ENCODE peak calls at places on chromosome X, in seven cellular contexts. X is lower lobe of right lung; O is cardiac muscle cell; N is fibroblast of lung; L is astrocyte; H is CD8-positive, alpha-beta T cell; P is transverse colon. M is an unnamed sample.

GRCh38 chrX:129522184-129523059 is 868 bp downstream of the SMARCA1 start:
- DNase-seq in P (peak; percentile 31), X (peak; percentile 56), H (no peak), N (peak; percentile 60), L (peak; percentile 48), O (peak; percentile 82), M (no peak)

GRCh38 chrX:101265869-101266428 is 25.2 kb downstream of the TAF7L start:
- DNase-seq in P (no peak), N (peak; percentile 65), L (peak; percentile 52), X (no peak), H (no peak), O (no peak), M (no peak)

GRCh38 chrX:30521440-30522182 is 56.0 kb downstream of the TASL start:
- DNase-seq in X (no peak), P (no peak), L (peak; percentile 24), N (peak; percentile 24), O (peak; percentile 13), H (no peak), M (no peak)

GRCh38 chrX:9336501-9336900 is 128.4 kb upstream of the TBL1X start:
- DNase-seq in N (no peak), O (no peak), X (no peak), P (no peak), L (no peak), H (no peak), M (no peak)

GRCh38 chrX:104319346-104319745 is 64.6 kb upstream of the ESX1 start:
- DNase-seq in X (no peak), N (no peak), H (no peak), P (no peak), O (no peak), L (no peak), M (no peak)

GRCh38 chrX:21493226-21493850 is 119.1 kb downstream of the CNKSR2 start:
- DNase-seq in N (peak; percentile 9), L (peak; percentile 57), X (no peak), O (no peak), P (no peak), H (no peak), M (no peak)

GRCh38 chrX:133350751-133351150 is 64.5 kb downstream of the GPC4 start:
- DNase-seq in O (no peak), N (peak; percentile 25), L (no peak), H (no peak), X (peak; percentile 45), P (peak; percentile 25), M (peak; percentile 6)

GRCh38 chrX:47191331-47191730 is 2.3 kb upstream of the UBA1 start:
- DNase-seq in L (no peak), N (no peak), X (no peak), P (peak; percentile 51), O (peak; percentile 25), H (peak; percentile 34), M (peak; percentile 51)

GRCh38 chrX:53071604-53072417 is 10.4 kb upstream of the TSPYL2 start:
- DNase-seq in N (peak; percentile 63), X (peak; percentile 84), L (peak; percentile 30), P (peak; percentile 77), O (peak; percentile 73), H (peak; percentile 52), M (peak; percentile 76)

GRCh38 chrX:55008571-55009358 is 8.6 kb downstream of the APEX2 start:
- DNase-seq in X (no peak), O (peak; percentile 17), N (no peak), P (no peak), H (no peak), L (peak; percentile 68), M (no peak)

GRCh38 chrX:118189628-118190027 is 73.0 kb upstream of the KLHL13 start:
- DNase-seq in O (peak; percentile 77), N (no peak), H (no peak), P (no peak), X (no peak), L (no peak), M (no peak)

GRCh38 chrX:13511557-13512330 is 57.7 kb upstream of the EGFL6 start:
- DNase-seq in X (no peak), O (no peak), P (no peak), L (peak; percentile 27), H (no peak), N (peak; percentile 9), M (no peak)

GRCh38 chrX:35842657-35843056 is 44.5 kb downstream of the MAGEB16 start:
- DNase-seq in L (no peak), N (no peak), P (no peak), H (no peak), O (no peak), X (no peak), M (peak; percentile 1)

GRCh38 chrX:140815868-140816267 is 106.3 kb downstream of the LINC00632 start:
- DNase-seq in H (no peak), N (peak; percentile 29), P (no peak), O (no peak), X (no peak), L (peak; percentile 27), M (no peak)

GRCh38 chrX:47614618-47615017 is 5.0 kb downstream of the SYN1 start:
- DNase-seq in L (no peak), H (no peak), N (no peak), P (no peak), X (no peak), O (no peak), M (no peak)

GRCh38 chrX:152824841-152825374 is 5.6 kb downstream of the CETN2 start:
- DNase-seq in H (no peak), N (no peak), X (no peak), P (no peak), L (no peak), O (no peak), M (no peak)

GRCh38 chrX:43269201-43269600 is 386.9 kb upstream of the MAOA start:
- DNase-seq in P (no peak), O (no peak), X (no peak), L (no peak), H (no peak), N (peak; percentile 22), M (no peak)

GRCh38 chrX:106898462-106898861 is 4.7 kb downstream of the RIPPLY1 start:
- DNase-seq in P (no peak), X (no peak), N (peak; percentile 70), H (no peak), O (peak; percentile 82), L (peak; percentile 23), M (no peak)

GRCh38 chrX:136577562-136577961 is 45.5 kb downstream of the VGLL1 start:
- DNase-seq in X (peak; percentile 38), N (peak; percentile 55), L (peak; percentile 4), O (peak; percentile 54), H (peak; percentile 49), P (peak; percentile 61), M (peak; percentile 67)

GRCh38 chrX:49209434-49210251 is 9.7 kb upstream of the SYP start:
- DNase-seq in X (no peak), L (no peak), H (no peak), P (no peak), N (no peak), O (no peak), M (no peak)

GRCh38 chrX:40085086-40085551 is 12.6 kb downstream of the BCOR start:
- DNase-seq in P (no peak), H (no peak), O (no peak), X (no peak), L (peak; percentile 66), N (peak; percentile 89), M (peak; percentile 22)
- H3K4me1 ChIP-seq in P (peaks cover 16% of the 10 kb centered on the region), H (peaks cover 67% of the 10 kb centered on the region), O (peaks cover 61% of the 10 kb centered on the region), X (peaks cover 57% of the 10 kb centered on the region), L (peaks cover 27% of the 10 kb centered on the region), N (peaks cover 30% of the 10 kb centered on the region), M (peaks cover 18% of the 10 kb centered on the region)

DNA sequence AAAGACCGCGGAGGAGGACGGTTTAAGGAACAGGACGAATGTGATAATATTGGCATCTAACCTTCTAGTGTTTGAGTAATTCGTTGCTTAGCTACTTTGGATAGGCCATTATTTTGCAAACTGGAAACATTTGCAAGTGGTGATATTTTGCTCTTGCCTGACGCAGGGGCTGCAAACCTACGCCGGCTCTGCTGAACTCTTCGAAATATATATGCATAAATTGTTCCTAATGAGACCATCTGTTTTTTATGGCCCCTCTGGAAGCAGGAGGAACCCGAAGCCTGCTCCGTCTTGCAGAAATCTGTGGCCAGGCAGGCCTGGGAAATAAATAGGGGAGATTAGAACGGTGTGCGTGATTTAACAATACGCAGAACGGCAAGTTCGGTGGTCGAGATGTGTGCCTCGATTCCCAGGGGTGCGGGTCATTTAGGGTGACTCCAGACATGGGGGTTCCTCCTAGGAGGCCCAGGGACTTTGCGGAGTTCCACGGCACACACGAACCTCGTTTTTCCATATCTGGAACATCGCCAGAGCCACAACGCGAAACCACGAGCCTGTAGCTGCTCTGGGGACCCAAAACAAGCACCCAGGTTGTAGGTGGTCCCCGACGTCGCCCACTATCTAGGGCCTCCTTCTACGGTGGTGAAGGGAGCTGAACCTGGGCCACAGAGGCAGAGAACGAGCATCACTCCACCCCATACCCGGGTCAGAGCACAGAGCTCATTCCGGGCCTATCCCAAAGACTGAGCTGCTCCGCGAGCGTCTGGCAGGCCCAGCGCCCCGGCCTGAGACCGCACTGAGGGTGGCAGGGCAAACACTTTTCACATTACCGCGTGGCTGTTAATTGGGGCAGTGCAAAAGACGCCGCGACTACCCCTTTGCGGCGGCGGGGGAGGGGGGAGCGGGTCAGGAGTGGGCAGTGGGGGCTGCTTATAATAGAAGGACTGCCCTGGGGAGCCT is 89.7 kb downstream of the BCOR start:
- DNase-seq in P (no peak), H (no peak), O (no peak), X (no peak), N (no peak), L (no peak), M (no peak)
- H3K4me1 ChIP-seq in P (no peaks in the 10 kb centered on the region), H (peaks cover 41% of the 10 kb centered on the region), O (peaks cover 20% of the 10 kb centered on the region), X (peaks cover 6% of the 10 kb centered on the region), N (peaks cover 10% of the 10 kb centered on the region), L (peaks cover 24% of the 10 kb centered on the region), M (peaks cover 5% of the 10 kb centered on the region)

DNA sequence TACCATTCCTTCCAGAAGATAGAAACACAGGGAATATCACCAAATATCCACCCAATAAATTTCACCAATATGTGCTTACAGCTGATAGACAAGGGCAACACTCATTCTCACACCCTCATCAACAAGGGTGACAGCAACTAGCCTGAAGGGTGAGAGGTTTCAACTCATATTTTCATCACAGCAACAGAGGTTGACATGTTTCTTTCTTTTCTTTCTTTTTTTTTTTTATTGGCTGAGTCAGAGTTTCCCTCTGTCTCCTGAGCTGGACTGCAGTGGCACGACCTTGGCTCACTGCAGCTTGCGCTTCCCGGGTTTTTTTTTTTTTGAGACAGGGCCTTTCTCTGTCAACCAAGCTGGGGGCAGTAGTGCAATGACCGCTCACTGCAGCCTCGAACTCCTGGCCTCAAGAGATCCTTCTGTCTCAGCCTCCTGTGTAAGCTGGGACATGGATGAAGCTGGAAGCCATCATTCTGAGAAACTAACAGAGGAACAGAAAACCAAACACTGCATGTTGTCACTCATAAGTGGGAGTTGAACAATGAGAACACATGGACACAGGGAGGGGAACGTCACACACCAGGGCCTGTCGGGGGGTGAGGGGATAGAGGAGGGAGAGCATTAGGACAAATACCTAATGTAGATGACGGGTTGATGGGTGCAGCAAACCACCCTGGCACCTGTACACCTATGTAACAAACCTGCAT is 27.5 kb upstream of the ASMTL start:
- DNase-seq in L (no peak), X (no peak), P (no peak), N (no peak), H (no peak), O (no peak), M (no peak)
- H3K4me1 ChIP-seq in L (no peaks in the 10 kb centered on the region), X (peaks cover 12% of the 10 kb centered on the region), P (no peaks in the 10 kb centered on the region), N (no peaks in the 10 kb centered on the region), H (peaks cover 58% of the 10 kb centered on the region), O (no peaks in the 10 kb centered on the region), M (no peaks in the 10 kb centered on the region)

GRCh38 chrX:24380273-24381036 is 20.0 kb downstream of the SUPT20HL1 start:
- DNase-seq in O (no peak), L (no peak), H (no peak), P (no peak), X (no peak), N (no peak), M (no peak)
- H3K4me1 ChIP-seq in O (no peaks in the 10 kb centered on the region), L (no peaks in the 10 kb centered on the region), H (no peaks in the 10 kb centered on the region), P (no peaks in the 10 kb centered on the region), X (no peaks in the 10 kb centered on the region), N (no peaks in the 10 kb centered on the region), M (no peaks in the 10 kb centered on the region)